ENCODE peak calls at places on chromosomes 3 and 15, in six cellular contexts. O, W, X, F, N and G are unnamed samples.
A peak's percentile ranks its signal among the peaks of the same experiment; 100 is the strongest.

GRCh38 chr3:143199998-143200909 is 80.7 kb downstream of the CHST2 start:
- DNase-seq in X (no peak), F (no peak), N (no peak), O (no peak), W (no peak), G (no peak)

GRCh38 chr15:70474682-70475438 is 288.5 kb downstream of the UACA start:
- DNase-seq in F (no peak), N (no peak), W (peak; percentile 68), X (peak; percentile 96), O (no peak), G (peak; percentile 25)

GRCh38 chr3:58640700-58641372 is 25.7 kb downstream of the FAM3D start:
- DNase-seq in X (peak; percentile 74), F (peak; percentile 58), W (peak; percentile 71), O (peak; percentile 91), N (peak; percentile 73), G (peak; percentile 80)

GRCh38 chr3:168197162-168197561 is 101.4 kb upstream of the GOLIM4 start:
- DNase-seq in X (peak; percentile 2), F (no peak), N (no peak), O (no peak), W (no peak), G (no peak)

GRCh38 chr3:177569823-177570657 is 372.8 kb upstream of the TBL1XR1 start:
- DNase-seq in N (no peak), X (no peak), O (no peak), F (no peak), W (no peak), G (no peak)

GRCh38 chr3:23459915-23460546 is 256.9 kb downstream of the UBE2E2 start:
- DNase-seq in X (no peak), W (no peak), F (no peak), O (no peak), N (no peak), G (no peak)

GRCh38 chr15:89221543-89221942 is at the start of gene RLBP1:
- DNase-seq in F (no peak), N (no peak), X (no peak), W (no peak), O (peak; percentile 43), G (no peak)

GRCh38 chr3:79885407-79885806 is 117.6 kb upstream of the ROBO1 start:
- DNase-seq in N (no peak), O (no peak), X (no peak), W (no peak), F (no peak), G (no peak)

GRCh38 chr3:116440196-116440595 is 5.1 kb downstream of the LSAMP start:
- DNase-seq in O (no peak), W (peak; percentile 81), F (no peak), N (no peak), X (peak; percentile 94), G (no peak)

GRCh38 chr3:169954142-169954756 is 12.4 kb upstream of the SEC62 start:
- DNase-seq in X (no peak), N (no peak), F (no peak), W (no peak), O (no peak), G (no peak)

GRCh38 chr15:22786868-22787698 is 639 bp downstream of the NIPA1 start:
- DNase-seq in X (no peak), N (no peak), O (peak; percentile 45), W (peak; percentile 44), F (peak; percentile 35), G (peak; percentile 16)

GRCh38 chr3:10981961-10982360 is 10.6 kb upstream of the SLC6A1 start:
- DNase-seq in N (no peak), O (no peak), W (no peak), F (no peak), X (no peak), G (peak; percentile 69)

GRCh38 chr3:180594631-180595348 is 7.2 kb upstream of the TTC14 start:
- DNase-seq in W (peak; percentile 39), F (peak; percentile 8), N (no peak), O (no peak), X (peak; percentile 59), G (peak; percentile 42)

GRCh38 chr3:140527156-140527555 is 150.7 kb upstream of the TRIM42 start:
- DNase-seq in W (no peak), F (no peak), X (no peak), N (no peak), O (no peak), G (no peak)

GRCh38 chr3:194955979-194956696 is 270.5 kb downstream of the FAM43A start:
- DNase-seq in N (no peak), X (no peak), W (no peak), F (no peak), O (no peak), G (no peak)

GRCh38 chr3:146326875-146327543 is 76.1 kb upstream of the PLSCR4 start:
- DNase-seq in O (no peak), X (peak; percentile 82), N (no peak), F (peak; percentile 29), W (peak; percentile 70), G (peak; percentile 18)

GRCh38 chr15:69909719-69910444 is 187.8 kb downstream of the TLE3 start:
- DNase-seq in F (no peak), O (no peak), N (no peak), W (no peak), X (no peak), G (no peak)

GRCh38 chr3:43286886-43287301 is 554 bp downstream of the SNRK start:
- DNase-seq in O (no peak), W (peak; percentile 42), N (no peak), X (no peak), F (no peak), G (peak; percentile 59)

GRCh38 chr3:38157562-38157961 is 7.8 kb upstream of the OXSR1 start:
- DNase-seq in O (no peak), N (no peak), W (no peak), X (no peak), F (no peak), G (no peak)

GRCh38 chr3:175325440-175325839 is 466.3 kb downstream of the NAALADL2 start:
- DNase-seq in W (no peak), X (no peak), O (no peak), N (no peak), F (no peak), G (no peak)

GRCh38 chr15:78761020-78761419 is 50.2 kb downstream of the ADAMTS7 start:
- DNase-seq in X (no peak), O (no peak), W (no peak), F (no peak), N (no peak), G (no peak)

GRCh38 chr3:63349583-63350177 is 71.6 kb downstream of the SYNPR start:
- DNase-seq in W (peak; percentile 61), X (peak; percentile 65), O (peak; percentile 43), N (no peak), F (peak; percentile 43), G (peak; percentile 85)

GRCh38 chr3:195907730-195908438 is 467 bp downstream of the TNK2 start:
- DNase-seq in F (no peak), X (no peak), W (peak; percentile 26), O (no peak), N (no peak), G (peak; percentile 83)

GRCh38 chr3:183924956-183925355 is 40.3 kb upstream of the PARL start:
- DNase-seq in N (no peak), O (no peak), X (peak; percentile 93), W (peak; percentile 38), F (no peak), G (no peak)

GRCh38 chr3:42043116-42043796 is 47.9 kb upstream of the TRAK1 start:
- DNase-seq in F (peak; percentile 91), O (peak; percentile 92), N (no peak), X (peak; percentile 49), W (peak; percentile 84), G (no peak)

GRCh38 chr3:24288538-24289236 is 206.0 kb downstream of the THRB start:
- DNase-seq in N (no peak), X (no peak), O (no peak), W (no peak), F (no peak), G (no peak)

GRCh38 chr3:120170223-120170622 is 76.0 kb upstream of the GSK3B start:
- DNase-seq in X (peak; percentile 85), O (no peak), F (no peak), N (no peak), W (peak; percentile 56), G (peak; percentile 85)

GRCh38 chr15:33618300-33618699 is 307.5 kb downstream of the RYR3 start:
- DNase-seq in F (no peak), X (no peak), W (no peak), N (no peak), O (no peak), G (peak; percentile 5)

GRCh38 chr3:51929420-51930003 is 12.2 kb downstream of the RRP9 start:
- DNase-seq in F (no peak), N (no peak), X (no peak), W (peak; percentile 14), O (peak; percentile 45), G (peak; percentile 4)

GRCh38 chr3:162722336-162722735 is 1225.7 kb downstream of the OTOL1 start:
- DNase-seq in F (no peak), X (no peak), O (no peak), W (no peak), N (no peak), G (no peak)
- H3K14ac ChIP-seq in F (no peak overlapping the region), X (no peak overlapping the region), O (no peak overlapping the region), W (no peak overlapping the region), N (no peak overlapping the region), G (no peak overlapping the region)

GRCh38 chr3:53506763-53507145 is 12.3 kb downstream of the CACNA1D start:
- DNase-seq in O (no peak), N (no peak), F (no peak), W (no peak), X (no peak), G (no peak)

GRCh38 chr3:53506110-53506762 is 11.8 kb downstream of the CACNA1D start:
- DNase-seq in F (no peak), O (no peak), W (no peak), N (no peak), X (no peak), G (no peak)

GRCh38 chr3:53513556-53514190 is 19.3 kb downstream of the CACNA1D start:
- DNase-seq in F (no peak), N (no peak), W (no peak), X (no peak), O (no peak), G (no peak)

GRCh38 chr3:53509494-53509893 is 15.1 kb downstream of the CACNA1D start:
- DNase-seq in W (no peak), F (no peak), X (no peak), N (no peak), O (peak; percentile 37), G (no peak)
- H3K14ac ChIP-seq in W (no peak overlapping the region), F (no peak overlapping the region), X (no peak overlapping the region), N (no peak overlapping the region), O (no peak overlapping the region), G (no peak overlapping the region)

GRCh38 chr3:14209596-14210280 is 31.1 kb downstream of the LSM3 start:
- DNase-seq in F (no peak), O (no peak), W (peak; percentile 73), N (no peak), X (peak; percentile 56), G (no peak)
- H3K14ac ChIP-seq in F (no peak overlapping the region), O (no peak overlapping the region), W (no peak overlapping the region), N (no peak overlapping the region), X (peak overlapping the region; percentile 94), G (peak overlapping the region; percentile 35)

DNA sequence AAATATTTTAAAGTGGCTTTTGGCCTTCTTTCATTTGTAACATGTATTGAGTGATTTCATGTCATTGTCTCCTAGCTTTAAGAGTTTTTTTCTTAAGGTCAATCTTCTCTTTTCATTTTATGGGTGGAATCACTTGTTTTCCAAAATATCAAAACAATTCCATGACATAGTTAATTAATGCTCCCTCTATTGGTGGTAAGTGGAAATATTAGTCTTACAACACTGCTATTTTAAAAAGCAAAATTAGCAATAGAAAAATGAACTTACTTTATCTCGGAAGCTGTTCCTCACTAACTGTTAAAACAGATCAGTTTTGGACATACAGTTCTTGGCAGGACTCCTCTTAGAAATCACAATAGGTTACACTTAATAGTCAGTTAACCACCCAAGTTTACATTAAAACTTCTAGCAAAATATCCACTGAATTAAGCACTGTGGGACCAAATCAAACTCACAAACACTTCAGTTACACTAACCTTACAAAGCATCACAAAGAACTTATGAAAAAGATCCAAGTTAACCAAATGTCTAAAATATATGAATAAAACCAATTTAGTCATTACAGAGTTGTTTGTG is 42.4 kb downstream of the TIGIT start:
- DNase-seq in F (no peak), N (no peak), X (peak; percentile 18), W (no peak), O (no peak), G (no peak)
- H3K14ac ChIP-seq in F (no peak overlapping the region), N (no peak overlapping the region), X (no peak overlapping the region), W (no peak overlapping the region), O (no peak overlapping the region), G (no peak overlapping the region)